ENCODE peak calls at places on chromosomes 2 and 18, in four cellular contexts. I is stimulated activated CD4-positive, alpha-beta T cell treated with anti-CD3 and anti-CD28 coated beads, TNF-alpha, amount 100 ng/mL, for 48 hours; U is heart left ventricle; T is AG08396. X is an unnamed sample.

GRCh38 chr2:205563646-205564045 is 118.7 kb upstream of the NRP2 start:
- DNase-seq in I (no peak), T (no peak), U (no peak), X (peak)

GRCh38 chr2:205702576-205702975 is 20.3 kb downstream of the NRP2 start:
- DNase-seq in I (no peak), T (no peak), U (no peak), X (no peak)

GRCh38 chr18:37535968-37536367 is 29.6 kb downstream of the CELF4 start:
- DNase-seq in U (no peak), I (no peak), T (no peak), X (no peak)

GRCh38 chr2:173355132-173355865 is 627 bp downstream of the CDCA7 start:
- DNase-seq in T (peak), U (peak), I (no peak), X (peak)

GRCh38 chr2:171244970-171245782 is 84.5 kb upstream of the TLK1 start:
- DNase-seq in T (peak), I (no peak), U (no peak), X (no peak)

GRCh38 chr2:28980368-28981015 is 606 bp upstream of the TOGARAM2 start:
- DNase-seq in U (no peak), I (no peak), T (no peak), X (no peak)

GRCh38 chr2:15792331-15792730 is 148.0 kb upstream of the MYCN start:
- DNase-seq in U (no peak), I (no peak), T (no peak), X (no peak)

GRCh38 chr2:238380785-238381184 is 45.9 kb upstream of the ASB1 start:
- DNase-seq in T (peak), I (no peak), U (no peak), X (no peak)

GRCh38 chr18:75762758-75763157 is 335.3 kb upstream of the SMIM21 start:
- DNase-seq in I (no peak), T (no peak), U (no peak), X (no peak)

GRCh38 chr2:3754280-3754679 is 50.9 kb downstream of the DCDC2C start:
- DNase-seq in U (no peak), T (no peak), I (no peak), X (no peak)

GRCh38 chr2:219987830-219988229 is 360.4 kb downstream of the SLC4A3 start:
- DNase-seq in U (no peak), I (no peak), T (peak), X (no peak)

GRCh38 chr2:74290466-74291216 is 52.6 kb downstream of the SLC4A5 start:
- DNase-seq in U (no peak), T (no peak), I (no peak), X (no peak)

GRCh38 chr18:23833714-23834113 is 144.5 kb downstream of the LAMA3 start:
- DNase-seq in U (no peak), I (no peak), T (no peak), X (no peak)